ENCODE peak calls at places on chromosomes 6 and 20, in seven cellular contexts. One of them, this sample, is unnamed.

GRCh38 chr6:88492824-88493223 is 326.7 kb upstream of the CNR1 start:
- DNase-seq in H54: peak; percentile 5
- DNase-seq in heart left ventricle: no peak
- DNase-seq in H1: no peak
- DNase-seq in body of pancreas: no peak
- DNase-seq in HCT116: peak; percentile 22
- DNase-seq in IMR-90: peak; percentile 28
- DNase-seq in this sample: peak; percentile 25

GRCh38 chr20:36644032-36644712 is 1.8 kb downstream of the SLA2 start:
- DNase-seq in H54: no peak
- DNase-seq in heart left ventricle: no peak
- DNase-seq in H1: no peak
- DNase-seq in body of pancreas: no peak
- DNase-seq in HCT116: no peak
- DNase-seq in IMR-90: no peak
- DNase-seq in this sample: no peak

GRCh38 chr20:53917145-53918009 is 153.0 kb downstream of the BCAS1 start:
- DNase-seq in H54: no peak
- DNase-seq in heart left ventricle: peak; percentile 58
- DNase-seq in H1: no peak
- DNase-seq in body of pancreas: peak; percentile 54
- DNase-seq in HCT116: no peak
- DNase-seq in IMR-90: no peak
- DNase-seq in this sample: peak; percentile 79

GRCh38 chr6:15207923-15208322 is 37.9 kb upstream of the JARID2 start:
- DNase-seq in H54: no peak
- DNase-seq in heart left ventricle: no peak
- DNase-seq in H1: peak; percentile 56
- DNase-seq in body of pancreas: no peak
- DNase-seq in HCT116: no peak
- DNase-seq in IMR-90: peak; percentile 50
- DNase-seq in this sample: no peak

GRCh38 chr6:143368426-143368825 is 82.1 kb downstream of the ADAT2 start:
- DNase-seq in H54: no peak
- DNase-seq in heart left ventricle: no peak
- DNase-seq in H1: no peak
- DNase-seq in body of pancreas: no peak
- DNase-seq in HCT116: no peak
- DNase-seq in IMR-90: peak; percentile 77
- DNase-seq in this sample: no peak

GRCh38 chr20:17995967-17996819 is 27.4 kb downstream of the MGME1 start:
- DNase-seq in H54: peak; percentile 33
- DNase-seq in heart left ventricle: peak; percentile 38
- DNase-seq in H1: no peak
- DNase-seq in body of pancreas: peak; percentile 22
- DNase-seq in HCT116: peak; percentile 26
- DNase-seq in IMR-90: peak; percentile 74
- DNase-seq in this sample: peak; percentile 68

GRCh38 chr6:131314838-131315237 is 179.6 kb downstream of the AKAP7 start:
- DNase-seq in H54: no peak
- DNase-seq in heart left ventricle: no peak
- DNase-seq in H1: no peak
- DNase-seq in body of pancreas: no peak
- DNase-seq in HCT116: no peak
- DNase-seq in IMR-90: no peak
- DNase-seq in this sample: no peak

GRCh38 chr20:47863531-47863930 is 78.2 kb upstream of the SULF2 start:
- DNase-seq in H54: no peak
- DNase-seq in heart left ventricle: no peak
- DNase-seq in H1: no peak
- DNase-seq in body of pancreas: no peak
- DNase-seq in HCT116: no peak
- DNase-seq in IMR-90: no peak
- DNase-seq in this sample: no peak

GRCh38 chr6:159151266-159151855 is 17.8 kb upstream of the FNDC1 start:
- DNase-seq in H54: no peak
- DNase-seq in heart left ventricle: no peak
- DNase-seq in H1: no peak
- DNase-seq in body of pancreas: peak; percentile 47
- DNase-seq in HCT116: peak; percentile 51
- DNase-seq in IMR-90: peak; percentile 58
- DNase-seq in this sample: peak; percentile 58

GRCh38 chr6:2454180-2454579 is 208.8 kb upstream of the GMDS start:
- DNase-seq in H54: no peak
- DNase-seq in heart left ventricle: no peak
- DNase-seq in H1: no peak
- DNase-seq in body of pancreas: no peak
- DNase-seq in HCT116: no peak
- DNase-seq in IMR-90: peak; percentile 7
- DNase-seq in this sample: no peak

GRCh38 chr6:35922139-35922554 is 1.2 kb upstream of the SRPK1 start:
- DNase-seq in H54: no peak
- DNase-seq in heart left ventricle: no peak
- DNase-seq in H1: no peak
- DNase-seq in body of pancreas: no peak
- DNase-seq in HCT116: no peak
- DNase-seq in IMR-90: no peak
- DNase-seq in this sample: no peak

GRCh38 chr6:35919827-35920751 is 809 bp downstream of the SRPK1 start:
- DNase-seq in H54: peak; percentile 45
- DNase-seq in heart left ventricle: peak; percentile 9
- DNase-seq in H1: peak; percentile 66
- DNase-seq in body of pancreas: peak; percentile 55
- DNase-seq in HCT116: no peak
- DNase-seq in IMR-90: peak; percentile 78
- DNase-seq in this sample: peak; percentile 72

GRCh38 chr6:35919085-35919826 is 1.6 kb downstream of the SRPK1 start:
- DNase-seq in H54: peak; percentile 12
- DNase-seq in heart left ventricle: no peak
- DNase-seq in H1: no peak
- DNase-seq in body of pancreas: no peak
- DNase-seq in HCT116: no peak
- DNase-seq in IMR-90: peak; percentile 57
- DNase-seq in this sample: peak; percentile 72

GRCh38 chr6:35924146-35924545 is 3.2 kb upstream of the SRPK1 start:
- DNase-seq in H54: no peak
- DNase-seq in heart left ventricle: no peak
- DNase-seq in H1: no peak
- DNase-seq in body of pancreas: no peak
- DNase-seq in HCT116: no peak
- DNase-seq in IMR-90: no peak
- DNase-seq in this sample: no peak

DNA sequence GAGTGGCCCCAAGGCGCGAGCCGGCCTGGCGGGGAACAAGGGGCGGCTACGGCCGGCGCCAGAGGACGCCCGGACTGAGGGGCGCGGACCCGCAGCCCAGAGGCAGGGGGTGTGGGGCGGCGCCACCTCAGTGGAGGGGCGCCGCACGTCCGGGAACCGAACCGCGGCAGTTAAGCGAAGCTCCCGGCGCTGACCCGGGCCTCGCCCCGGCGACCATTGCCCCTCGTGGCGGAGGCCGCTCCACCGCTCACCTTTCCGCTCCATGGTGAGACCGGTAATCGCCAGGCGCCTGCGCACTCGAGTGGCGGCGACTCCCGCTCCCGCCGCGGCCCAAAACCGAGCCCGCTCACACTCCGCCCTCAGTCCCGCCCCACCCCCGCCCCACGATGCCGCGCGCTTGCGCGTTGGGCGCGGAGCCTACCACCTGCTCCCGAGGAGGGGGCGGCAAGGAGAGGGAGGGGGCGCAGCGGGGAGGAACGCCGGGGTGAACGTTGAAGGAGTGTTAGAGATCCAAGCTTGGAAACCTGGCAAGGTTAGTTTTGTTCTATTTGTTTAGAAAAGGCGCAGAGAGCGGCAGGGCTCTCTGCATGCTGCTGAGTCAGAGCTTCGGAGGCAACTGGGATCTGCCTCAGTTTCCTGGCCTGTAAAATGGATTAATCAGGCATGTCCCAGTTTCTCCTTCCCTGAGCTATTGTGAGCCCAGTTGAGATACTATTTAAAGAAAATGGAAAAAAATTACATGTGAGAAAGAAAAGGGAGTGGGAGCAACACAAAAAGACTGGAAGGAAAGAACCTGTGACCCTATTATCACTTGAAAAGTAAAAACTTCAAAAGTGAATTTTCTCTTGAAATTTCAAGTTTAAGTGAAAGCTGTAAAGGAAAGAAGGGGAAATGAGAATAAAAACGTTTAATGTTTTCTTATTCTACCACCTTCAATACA is at the start of gene SRPK1:
- DNase-seq in H54: peak; percentile 95
- DNase-seq in heart left ventricle: peak; percentile 87
- DNase-seq in H1: peak; percentile 92
- DNase-seq in body of pancreas: peak; percentile 95
- DNase-seq in HCT116: peak; percentile 72
- DNase-seq in IMR-90: peak; percentile 74
- DNase-seq in this sample: peak; percentile 95
- TF ChIP-seq POLR2A in H54: peak; percentile 94
- TF ChIP-seq POLR2A in heart left ventricle: peak; percentile 71
- TF ChIP-seq POLR2A in H1: peak; percentile 92
- TF ChIP-seq POLR2A in body of pancreas: peak; percentile 83
- TF ChIP-seq POLR2A in HCT116: peak; percentile 96
- TF ChIP-seq POLR2A in IMR-90: peak; percentile 48
- TF ChIP-seq POLR2A in this sample: peak; percentile 73

GRCh38 chr20:62309198-62309944 is 6.6 kb downstream of the ADRM1 start:
- DNase-seq in H54: no peak
- DNase-seq in heart left ventricle: no peak
- DNase-seq in H1: no peak
- DNase-seq in body of pancreas: no peak
- DNase-seq in HCT116: no peak
- DNase-seq in IMR-90: no peak
- DNase-seq in this sample: no peak
- TF ChIP-seq POLR2A in H54: no peak
- TF ChIP-seq POLR2A in heart left ventricle: no peak
- TF ChIP-seq POLR2A in H1: no peak
- TF ChIP-seq POLR2A in body of pancreas: no peak
- TF ChIP-seq POLR2A in HCT116: no peak
- TF ChIP-seq POLR2A in IMR-90: no peak
- TF ChIP-seq POLR2A in this sample: no peak

GRCh38 chr6:41815587-41815986 is 28.1 kb downstream of the TOMM6 start:
- DNase-seq in H54: no peak
- DNase-seq in heart left ventricle: no peak
- DNase-seq in H1: no peak
- DNase-seq in body of pancreas: no peak
- DNase-seq in HCT116: no peak
- DNase-seq in IMR-90: no peak
- DNase-seq in this sample: no peak

GRCh38 chr6:41813469-41813868 is 26.0 kb downstream of the TOMM6 start:
- DNase-seq in H54: no peak
- DNase-seq in heart left ventricle: no peak
- DNase-seq in H1: no peak
- DNase-seq in body of pancreas: no peak
- DNase-seq in HCT116: no peak
- DNase-seq in IMR-90: no peak
- DNase-seq in this sample: no peak

GRCh38 chr6:41813956-41814355 is 26.5 kb downstream of the TOMM6 start:
- DNase-seq in H54: no peak
- DNase-seq in heart left ventricle: no peak
- DNase-seq in H1: no peak
- DNase-seq in body of pancreas: no peak
- DNase-seq in HCT116: no peak
- DNase-seq in IMR-90: no peak
- DNase-seq in this sample: no peak

GRCh38 chr6:41823178-41823577 is 35.7 kb downstream of the TOMM6 start:
- DNase-seq in H54: no peak
- DNase-seq in heart left ventricle: no peak
- DNase-seq in H1: no peak
- DNase-seq in body of pancreas: no peak
- DNase-seq in HCT116: no peak
- DNase-seq in IMR-90: no peak
- DNase-seq in this sample: no peak

DNA sequence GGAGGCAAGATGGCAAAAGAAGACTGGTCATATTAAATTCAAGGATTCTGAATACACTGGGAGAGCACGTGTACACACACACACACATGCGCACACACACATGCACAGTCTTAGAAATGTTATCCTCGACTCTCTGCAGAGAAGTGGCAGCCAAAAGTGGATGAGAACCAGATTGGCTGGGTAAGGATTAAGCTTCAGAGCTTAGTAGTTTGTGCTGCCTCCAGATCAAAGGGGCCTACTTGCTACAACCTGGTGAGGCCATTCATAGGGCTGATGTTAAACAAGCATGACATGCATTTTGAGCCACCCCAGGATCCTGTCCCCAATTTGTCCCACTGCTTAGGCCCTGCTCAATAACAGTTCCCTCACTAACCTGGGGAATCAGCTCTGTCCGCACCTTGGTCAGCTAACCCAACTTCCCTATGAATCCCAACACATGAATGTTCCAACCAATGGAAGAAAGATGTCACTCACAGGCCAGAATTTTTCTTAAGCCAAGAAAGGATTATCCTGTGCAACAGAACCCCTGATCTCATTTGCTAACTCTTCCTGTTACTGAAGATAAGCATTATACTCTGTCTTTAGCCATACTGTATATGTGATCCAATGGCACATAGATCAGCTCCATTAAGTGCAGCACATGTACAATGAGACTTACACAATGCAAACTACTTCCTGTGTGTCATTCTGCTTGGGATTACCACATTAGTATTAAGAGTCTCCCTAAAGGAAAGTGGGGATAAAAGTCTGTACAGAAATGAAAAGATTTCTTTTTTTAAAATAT is 31.0 kb downstream of the TOMM6 start:
- DNase-seq in H54: no peak
- DNase-seq in heart left ventricle: no peak
- DNase-seq in H1: no peak
- DNase-seq in body of pancreas: no peak
- DNase-seq in HCT116: no peak
- DNase-seq in IMR-90: peak; percentile 31
- DNase-seq in this sample: peak; percentile 85
- TF ChIP-seq POLR2A in H54: no peak
- TF ChIP-seq POLR2A in heart left ventricle: no peak
- TF ChIP-seq POLR2A in H1: no peak
- TF ChIP-seq POLR2A in body of pancreas: no peak
- TF ChIP-seq POLR2A in HCT116: no peak
- TF ChIP-seq POLR2A in IMR-90: no peak
- TF ChIP-seq POLR2A in this sample: no peak

DNA sequence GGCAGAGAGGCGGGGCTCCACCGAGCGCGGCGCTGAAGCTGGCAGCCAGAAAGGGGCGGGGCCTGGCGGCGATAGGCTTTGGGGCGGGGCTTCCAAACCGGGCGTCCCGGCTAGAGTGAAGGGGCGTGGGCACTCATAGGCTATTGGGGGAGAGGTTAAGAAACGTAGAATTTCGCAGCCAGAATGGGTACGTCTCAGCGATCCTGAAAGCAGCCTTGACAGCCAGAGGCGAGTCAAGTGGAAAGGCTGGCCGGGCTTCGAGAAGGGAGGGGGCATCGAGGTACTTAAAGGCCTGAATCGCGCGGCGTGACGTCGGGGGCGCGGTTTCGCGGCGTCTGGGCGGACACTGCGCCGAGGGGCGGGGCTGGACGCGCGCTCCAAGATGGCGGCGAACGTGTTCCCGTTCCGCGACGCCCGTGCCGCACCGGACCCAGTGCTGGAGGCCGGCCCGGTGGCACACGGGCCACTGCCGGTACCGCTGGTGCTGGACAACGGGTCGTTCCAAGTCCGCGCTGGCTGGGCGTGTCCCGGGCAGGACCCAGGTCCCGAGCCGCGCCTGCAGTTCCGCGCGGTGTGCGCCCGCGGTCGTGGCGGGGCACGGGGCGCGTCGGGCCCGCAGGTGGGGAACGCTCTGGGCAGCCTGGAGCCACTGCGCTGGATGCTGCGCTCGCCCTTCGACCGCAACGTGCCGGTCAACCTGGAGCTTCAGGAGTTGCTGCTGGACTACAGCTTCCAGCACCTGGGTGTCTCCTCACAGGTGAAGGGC is at the start of gene ACTR5:
- DNase-seq in H54: peak; percentile 89
- DNase-seq in heart left ventricle: peak; percentile 93
- DNase-seq in H1: peak; percentile 99
- DNase-seq in body of pancreas: peak; percentile 94
- DNase-seq in HCT116: peak; percentile 74
- DNase-seq in IMR-90: peak; percentile 80
- DNase-seq in this sample: peak; percentile 97
- TF ChIP-seq POLR2A in H54: peak; percentile 95
- TF ChIP-seq POLR2A in heart left ventricle: peak; percentile 60
- TF ChIP-seq POLR2A in H1: peak; percentile 78
- TF ChIP-seq POLR2A in body of pancreas: peak; percentile 65
- TF ChIP-seq POLR2A in HCT116: peak; percentile 35
- TF ChIP-seq POLR2A in IMR-90: peak; percentile 27
- TF ChIP-seq POLR2A in this sample: peak; percentile 72